ENCODE peak calls at places on chromosomes 1 and 21, in ten cellular contexts. One of them, this sample, is unnamed.

GRCh38 chr1:152697701-152698600 is at the start of gene LCE2A:
- DNase-seq in fibroblast of villous mesenchyme: no peak
- DNase-seq in heart left ventricle: no peak
- DNase-seq in endothelial cell: no peak
- DNase-seq in kidney epithelial cell: no peak
- DNase-seq in mucosa of descending colon: no peak
- DNase-seq in glutamatergic neuron: no peak
- DNase-seq in Calu3: no peak
- DNase-seq in GM10248: no peak
- DNase-seq in omental fat pad: no peak
- DNase-seq in this sample: no peak

GRCh38 chr1:48442864-48443619 is 29.0 kb downstream of the SPATA6 start:
- DNase-seq in fibroblast of villous mesenchyme: no peak
- DNase-seq in heart left ventricle: no peak
- DNase-seq in endothelial cell: no peak
- DNase-seq in kidney epithelial cell: no peak
- DNase-seq in mucosa of descending colon: peak
- DNase-seq in glutamatergic neuron: no peak
- DNase-seq in Calu3: no peak
- DNase-seq in GM10248: no peak
- DNase-seq in omental fat pad: no peak
- DNase-seq in this sample: no peak

GRCh38 chr1:117113199-117113598 is 8.3 kb downstream of the TRIM45 start:
- DNase-seq in fibroblast of villous mesenchyme: no peak
- DNase-seq in heart left ventricle: no peak
- DNase-seq in endothelial cell: no peak
- DNase-seq in kidney epithelial cell: no peak
- DNase-seq in mucosa of descending colon: no peak
- DNase-seq in glutamatergic neuron: no peak
- DNase-seq in Calu3: no peak
- DNase-seq in GM10248: no peak
- DNase-seq in omental fat pad: no peak
- DNase-seq in this sample: no peak

GRCh38 chr21:43701936-43702784 is 16.8 kb upstream of the PDXK start:
- DNase-seq in fibroblast of villous mesenchyme: no peak
- DNase-seq in heart left ventricle: no peak
- DNase-seq in endothelial cell: no peak
- DNase-seq in kidney epithelial cell: no peak
- DNase-seq in mucosa of descending colon: no peak
- DNase-seq in glutamatergic neuron: no peak
- DNase-seq in Calu3: no peak
- DNase-seq in GM10248: no peak
- DNase-seq in omental fat pad: no peak
- DNase-seq in this sample: no peak

GRCh38 chr1:229454056-229454455 is 20.2 kb upstream of the ACTA1 start:
- DNase-seq in fibroblast of villous mesenchyme: peak
- DNase-seq in heart left ventricle: no peak
- DNase-seq in endothelial cell: no peak
- DNase-seq in kidney epithelial cell: no peak
- DNase-seq in mucosa of descending colon: no peak
- DNase-seq in glutamatergic neuron: no peak
- DNase-seq in Calu3: no peak
- DNase-seq in GM10248: no peak
- DNase-seq in omental fat pad: no peak
- DNase-seq in this sample: no peak

GRCh38 chr1:108897865-108898720 is 21.3 kb downstream of the GPSM2 start:
- DNase-seq in fibroblast of villous mesenchyme: peak
- DNase-seq in heart left ventricle: no peak
- DNase-seq in endothelial cell: no peak
- DNase-seq in kidney epithelial cell: no peak
- DNase-seq in mucosa of descending colon: peak
- DNase-seq in glutamatergic neuron: no peak
- DNase-seq in Calu3: peak
- DNase-seq in GM10248: peak
- DNase-seq in omental fat pad: no peak
- DNase-seq in this sample: peak

GRCh38 chr1:204670152-204670927 is 15.2 kb downstream of the LRRN2 start:
- DNase-seq in fibroblast of villous mesenchyme: peak
- DNase-seq in heart left ventricle: no peak
- DNase-seq in endothelial cell: no peak
- DNase-seq in kidney epithelial cell: no peak
- DNase-seq in mucosa of descending colon: no peak
- DNase-seq in glutamatergic neuron: no peak
- DNase-seq in Calu3: no peak
- DNase-seq in GM10248: no peak
- DNase-seq in omental fat pad: no peak
- DNase-seq in this sample: no peak

GRCh38 chr1:163068716-163069115 is 445 bp upstream of the RGS4 start:
- DNase-seq in fibroblast of villous mesenchyme: peak
- DNase-seq in heart left ventricle: no peak
- DNase-seq in endothelial cell: no peak
- DNase-seq in kidney epithelial cell: no peak
- DNase-seq in mucosa of descending colon: no peak
- DNase-seq in glutamatergic neuron: no peak
- DNase-seq in Calu3: no peak
- DNase-seq in GM10248: no peak
- DNase-seq in omental fat pad: no peak
- DNase-seq in this sample: no peak

DNA sequence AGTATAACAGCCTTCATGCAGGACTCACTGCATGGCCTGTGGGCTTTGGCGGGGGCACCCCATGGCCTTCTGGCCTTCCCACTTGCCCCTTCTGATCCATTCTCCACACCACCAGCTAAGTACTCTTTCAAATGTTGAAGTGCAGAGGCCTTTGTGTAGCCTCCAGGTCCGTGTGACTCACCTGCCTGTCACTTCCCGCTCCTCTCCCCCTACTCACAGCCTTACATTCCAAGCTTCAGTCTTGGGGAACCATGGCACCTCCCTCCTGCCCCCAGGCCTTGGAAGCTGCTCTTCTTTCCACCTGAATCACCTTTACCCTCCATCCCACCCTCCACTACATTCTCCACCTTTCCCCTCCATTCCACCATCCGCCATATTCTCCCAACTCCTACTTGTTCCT is 69.6 kb downstream of the PGM1 start:
- DNase-seq in fibroblast of villous mesenchyme: no peak
- DNase-seq in heart left ventricle: no peak
- DNase-seq in endothelial cell: no peak
- DNase-seq in kidney epithelial cell: peak
- DNase-seq in mucosa of descending colon: no peak
- DNase-seq in glutamatergic neuron: no peak
- DNase-seq in Calu3: peak
- DNase-seq in GM10248: no peak
- DNase-seq in omental fat pad: no peak
- DNase-seq in this sample: no peak
- TF ChIP-seq CTCF in fibroblast of villous mesenchyme: no peak
- TF ChIP-seq CTCF in heart left ventricle: no peak
- TF ChIP-seq CTCF in endothelial cell: no peak
- TF ChIP-seq CTCF in kidney epithelial cell: no peak
- TF ChIP-seq CTCF in mucosa of descending colon: no peak
- TF ChIP-seq CTCF in glutamatergic neuron: no peak
- TF ChIP-seq CTCF in Calu3: no peak
- TF ChIP-seq CTCF in GM10248: no peak
- TF ChIP-seq CTCF in omental fat pad: no peak
- TF ChIP-seq CTCF in this sample: no peak

GRCh38 chr1:43688109-43688387 is 19.3 kb upstream of the ST3GAL3 start:
- DNase-seq in fibroblast of villous mesenchyme: no peak
- DNase-seq in heart left ventricle: no peak
- DNase-seq in endothelial cell: no peak
- DNase-seq in kidney epithelial cell: no peak
- DNase-seq in mucosa of descending colon: no peak
- DNase-seq in glutamatergic neuron: no peak
- DNase-seq in Calu3: no peak
- DNase-seq in GM10248: no peak
- DNase-seq in omental fat pad: no peak
- DNase-seq in this sample: no peak

GRCh38 chr1:43688594-43689000 is 18.7 kb upstream of the ST3GAL3 start:
- DNase-seq in fibroblast of villous mesenchyme: peak
- DNase-seq in heart left ventricle: no peak
- DNase-seq in endothelial cell: no peak
- DNase-seq in kidney epithelial cell: no peak
- DNase-seq in mucosa of descending colon: no peak
- DNase-seq in glutamatergic neuron: no peak
- DNase-seq in Calu3: no peak
- DNase-seq in GM10248: no peak
- DNase-seq in omental fat pad: no peak
- DNase-seq in this sample: no peak

GRCh38 chr1:43691871-43692815 is 15.2 kb upstream of the ST3GAL3 start:
- DNase-seq in fibroblast of villous mesenchyme: no peak
- DNase-seq in heart left ventricle: no peak
- DNase-seq in endothelial cell: no peak
- DNase-seq in kidney epithelial cell: no peak
- DNase-seq in mucosa of descending colon: no peak
- DNase-seq in glutamatergic neuron: no peak
- DNase-seq in Calu3: no peak
- DNase-seq in GM10248: no peak
- DNase-seq in omental fat pad: no peak
- DNase-seq in this sample: no peak

GRCh38 chr1:43683560-43683959 is 23.8 kb upstream of the ST3GAL3 start:
- DNase-seq in fibroblast of villous mesenchyme: no peak
- DNase-seq in heart left ventricle: no peak
- DNase-seq in endothelial cell: no peak
- DNase-seq in kidney epithelial cell: no peak
- DNase-seq in mucosa of descending colon: no peak
- DNase-seq in glutamatergic neuron: no peak
- DNase-seq in Calu3: no peak
- DNase-seq in GM10248: no peak
- DNase-seq in omental fat pad: no peak
- DNase-seq in this sample: no peak

GRCh38 chr1:43687301-43688108 is 19.8 kb upstream of the ST3GAL3 start:
- DNase-seq in fibroblast of villous mesenchyme: no peak
- DNase-seq in heart left ventricle: peak
- DNase-seq in endothelial cell: no peak
- DNase-seq in kidney epithelial cell: no peak
- DNase-seq in mucosa of descending colon: peak
- DNase-seq in glutamatergic neuron: no peak
- DNase-seq in Calu3: no peak
- DNase-seq in GM10248: no peak
- DNase-seq in omental fat pad: no peak
- DNase-seq in this sample: no peak
- TF ChIP-seq CTCF in fibroblast of villous mesenchyme: no peak
- TF ChIP-seq CTCF in heart left ventricle: no peak
- TF ChIP-seq CTCF in endothelial cell: no peak
- TF ChIP-seq CTCF in kidney epithelial cell: no peak
- TF ChIP-seq CTCF in mucosa of descending colon: no peak
- TF ChIP-seq CTCF in glutamatergic neuron: no peak
- TF ChIP-seq CTCF in Calu3: no peak
- TF ChIP-seq CTCF in GM10248: no peak
- TF ChIP-seq CTCF in omental fat pad: no peak
- TF ChIP-seq CTCF in this sample: no peak

GRCh38 chr1:236603896-236604217 is 459 bp downstream of the HEATR1 start:
- DNase-seq in fibroblast of villous mesenchyme: peak
- DNase-seq in heart left ventricle: no peak
- DNase-seq in endothelial cell: no peak
- DNase-seq in kidney epithelial cell: no peak
- DNase-seq in mucosa of descending colon: no peak
- DNase-seq in glutamatergic neuron: no peak
- DNase-seq in Calu3: no peak
- DNase-seq in GM10248: no peak
- DNase-seq in omental fat pad: no peak
- DNase-seq in this sample: peak

GRCh38 chr1:236605030-236605806 is 902 bp upstream of the HEATR1 start:
- DNase-seq in fibroblast of villous mesenchyme: no peak
- DNase-seq in heart left ventricle: no peak
- DNase-seq in endothelial cell: no peak
- DNase-seq in kidney epithelial cell: no peak
- DNase-seq in mucosa of descending colon: no peak
- DNase-seq in glutamatergic neuron: no peak
- DNase-seq in Calu3: no peak
- DNase-seq in GM10248: no peak
- DNase-seq in omental fat pad: no peak
- DNase-seq in this sample: no peak

GRCh38 chr1:236602171-236602570 is 2.1 kb downstream of the HEATR1 start:
- DNase-seq in fibroblast of villous mesenchyme: peak
- DNase-seq in heart left ventricle: no peak
- DNase-seq in endothelial cell: no peak
- DNase-seq in kidney epithelial cell: no peak
- DNase-seq in mucosa of descending colon: no peak
- DNase-seq in glutamatergic neuron: no peak
- DNase-seq in Calu3: no peak
- DNase-seq in GM10248: no peak
- DNase-seq in omental fat pad: no peak
- DNase-seq in this sample: no peak

GRCh38 chr1:236608930-236609726 is 4.8 kb upstream of the HEATR1 start:
- DNase-seq in fibroblast of villous mesenchyme: peak
- DNase-seq in heart left ventricle: peak
- DNase-seq in endothelial cell: peak
- DNase-seq in kidney epithelial cell: peak
- DNase-seq in mucosa of descending colon: peak
- DNase-seq in glutamatergic neuron: peak
- DNase-seq in Calu3: peak
- DNase-seq in GM10248: no peak
- DNase-seq in omental fat pad: no peak
- DNase-seq in this sample: peak

DNA sequence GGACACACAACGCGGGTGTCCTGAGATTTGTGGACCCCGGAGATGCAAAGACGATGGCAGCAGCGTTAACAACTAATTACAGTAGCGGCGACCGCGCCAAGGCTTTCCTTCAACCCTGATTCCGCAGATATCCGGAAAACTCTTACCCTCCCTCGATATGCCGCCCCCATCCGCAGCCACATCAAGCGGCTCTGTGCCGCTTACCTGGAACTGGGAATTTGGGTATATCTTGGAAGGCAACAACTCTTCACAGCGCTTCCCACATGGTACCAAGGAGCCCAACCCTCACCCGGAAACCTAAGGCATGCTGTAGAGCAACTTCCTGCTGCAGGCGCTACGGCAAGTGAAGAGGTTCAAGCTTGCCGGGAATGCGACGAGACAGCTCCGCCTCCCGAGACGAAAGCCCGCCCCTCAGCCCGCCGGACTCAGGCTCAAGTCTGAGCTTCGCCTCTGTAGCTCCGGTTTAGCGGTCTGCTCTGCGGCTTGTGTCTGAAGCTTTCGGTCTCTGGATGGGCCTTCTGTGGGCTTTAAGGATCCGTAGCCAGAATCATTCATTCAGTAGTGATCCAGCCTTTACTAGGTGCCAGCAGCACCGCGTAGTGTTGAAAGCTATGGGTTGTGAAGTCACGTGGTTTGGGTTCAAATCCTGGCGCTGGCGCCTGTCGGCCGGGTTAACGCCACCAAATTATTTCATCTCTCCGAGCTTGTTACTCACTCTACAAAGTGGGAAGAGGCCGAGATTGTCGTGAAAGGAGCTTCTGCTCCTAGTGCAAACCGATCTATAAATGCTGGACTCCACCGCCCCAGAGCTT is at the start of gene HEATR1:
- DNase-seq in fibroblast of villous mesenchyme: peak
- DNase-seq in heart left ventricle: peak
- DNase-seq in endothelial cell: peak
- DNase-seq in kidney epithelial cell: peak
- DNase-seq in mucosa of descending colon: peak
- DNase-seq in glutamatergic neuron: peak
- DNase-seq in Calu3: peak
- DNase-seq in GM10248: peak
- DNase-seq in omental fat pad: peak
- DNase-seq in this sample: peak
- TF ChIP-seq CTCF in fibroblast of villous mesenchyme: no peak
- TF ChIP-seq CTCF in heart left ventricle: no peak
- TF ChIP-seq CTCF in endothelial cell: no peak
- TF ChIP-seq CTCF in kidney epithelial cell: no peak
- TF ChIP-seq CTCF in mucosa of descending colon: no peak
- TF ChIP-seq CTCF in glutamatergic neuron: no peak
- TF ChIP-seq CTCF in Calu3: no peak
- TF ChIP-seq CTCF in GM10248: no peak
- TF ChIP-seq CTCF in omental fat pad: no peak
- TF ChIP-seq CTCF in this sample: no peak

GRCh38 chr1:38045431-38046332 is 911 bp downstream of the POU3F1 start:
- DNase-seq in fibroblast of villous mesenchyme: peak
- DNase-seq in heart left ventricle: no peak
- DNase-seq in endothelial cell: no peak
- DNase-seq in kidney epithelial cell: no peak
- DNase-seq in mucosa of descending colon: no peak
- DNase-seq in glutamatergic neuron: peak
- DNase-seq in Calu3: no peak
- DNase-seq in GM10248: peak
- DNase-seq in omental fat pad: no peak
- DNase-seq in this sample: no peak

GRCh38 chr1:38047603-38048146 is 1.1 kb upstream of the POU3F1 start:
- DNase-seq in fibroblast of villous mesenchyme: peak
- DNase-seq in heart left ventricle: no peak
- DNase-seq in endothelial cell: peak
- DNase-seq in kidney epithelial cell: no peak
- DNase-seq in mucosa of descending colon: no peak
- DNase-seq in glutamatergic neuron: no peak
- DNase-seq in Calu3: no peak
- DNase-seq in GM10248: no peak
- DNase-seq in omental fat pad: no peak
- DNase-seq in this sample: no peak

GRCh38 chr1:38046333-38046883 is at the start of gene POU3F1:
- DNase-seq in fibroblast of villous mesenchyme: no peak
- DNase-seq in heart left ventricle: no peak
- DNase-seq in endothelial cell: no peak
- DNase-seq in kidney epithelial cell: no peak
- DNase-seq in mucosa of descending colon: no peak
- DNase-seq in glutamatergic neuron: no peak
- DNase-seq in Calu3: no peak
- DNase-seq in GM10248: no peak
- DNase-seq in omental fat pad: no peak
- DNase-seq in this sample: no peak

GRCh38 chr1:38044224-38045215 is 2.1 kb downstream of the POU3F1 start:
- DNase-seq in fibroblast of villous mesenchyme: no peak
- DNase-seq in heart left ventricle: no peak
- DNase-seq in endothelial cell: no peak
- DNase-seq in kidney epithelial cell: no peak
- DNase-seq in mucosa of descending colon: no peak
- DNase-seq in glutamatergic neuron: no peak
- DNase-seq in Calu3: no peak
- DNase-seq in GM10248: peak
- DNase-seq in omental fat pad: no peak
- DNase-seq in this sample: no peak

GRCh38 chr1:38046884-38047602 is 450 bp upstream of the POU3F1 start:
- DNase-seq in fibroblast of villous mesenchyme: peak
- DNase-seq in heart left ventricle: peak
- DNase-seq in endothelial cell: peak
- DNase-seq in kidney epithelial cell: no peak
- DNase-seq in mucosa of descending colon: peak
- DNase-seq in glutamatergic neuron: peak
- DNase-seq in Calu3: peak
- DNase-seq in GM10248: peak
- DNase-seq in omental fat pad: peak
- DNase-seq in this sample: peak
- TF ChIP-seq CTCF in fibroblast of villous mesenchyme: no peak
- TF ChIP-seq CTCF in heart left ventricle: peak
- TF ChIP-seq CTCF in endothelial cell: no peak
- TF ChIP-seq CTCF in kidney epithelial cell: no peak
- TF ChIP-seq CTCF in mucosa of descending colon: no peak
- TF ChIP-seq CTCF in glutamatergic neuron: no peak
- TF ChIP-seq CTCF in Calu3: no peak
- TF ChIP-seq CTCF in GM10248: no peak
- TF ChIP-seq CTCF in omental fat pad: no peak
- TF ChIP-seq CTCF in this sample: no peak